ENCODE peak calls at places on chromosomes 16 and 17, in seven cellular contexts. One of them, this sample, is unnamed.

GRCh38 chr16:11058820-11059219 is 114.5 kb downstream of the CLEC16A start:
- DNase-seq in foreskin fibroblast: no peak
- DNase-seq in kidney epithelial cell: no peak
- DNase-seq in left ventricle myocardium inferior: no peak
- DNase-seq in bronchial epithelial cell: no peak
- DNase-seq in adrenal gland: no peak
- DNase-seq in AG09309: no peak
- DNase-seq in this sample: no peak

GRCh38 chr16:19382887-19383816 is 34.5 kb upstream of the TMC5 start:
- DNase-seq in foreskin fibroblast: no peak
- DNase-seq in kidney epithelial cell: no peak
- DNase-seq in left ventricle myocardium inferior: no peak
- DNase-seq in bronchial epithelial cell: no peak
- DNase-seq in adrenal gland: no peak
- DNase-seq in AG09309: no peak
- DNase-seq in this sample: no peak

GRCh38 chr17:44636562-44636961 is 19.7 kb upstream of the MEIOC start:
- DNase-seq in foreskin fibroblast: peak
- DNase-seq in kidney epithelial cell: no peak
- DNase-seq in left ventricle myocardium inferior: no peak
- DNase-seq in bronchial epithelial cell: peak
- DNase-seq in adrenal gland: no peak
- DNase-seq in AG09309: peak
- DNase-seq in this sample: peak

GRCh38 chr16:72415379-72415778 is 243.4 kb upstream of the PMFBP1 start:
- DNase-seq in foreskin fibroblast: no peak
- DNase-seq in kidney epithelial cell: no peak
- DNase-seq in left ventricle myocardium inferior: no peak
- DNase-seq in bronchial epithelial cell: no peak
- DNase-seq in adrenal gland: no peak
- DNase-seq in AG09309: no peak
- DNase-seq in this sample: no peak

GRCh38 chr17:46772013-46772878 is 46.2 kb downstream of the WNT3 start:
- DNase-seq in foreskin fibroblast: peak
- DNase-seq in kidney epithelial cell: no peak
- DNase-seq in left ventricle myocardium inferior: peak
- DNase-seq in bronchial epithelial cell: peak
- DNase-seq in adrenal gland: peak
- DNase-seq in AG09309: no peak
- DNase-seq in this sample: no peak

GRCh38 chr17:20092973-20093626 is 83.9 kb downstream of the SPECC1 start:
- DNase-seq in foreskin fibroblast: no peak
- DNase-seq in kidney epithelial cell: no peak
- DNase-seq in left ventricle myocardium inferior: no peak
- DNase-seq in bronchial epithelial cell: no peak
- DNase-seq in adrenal gland: no peak
- DNase-seq in AG09309: no peak
- DNase-seq in this sample: no peak

GRCh38 chr16:2246301-2246885 is 5.0 kb downstream of the ECI1 start:
- DNase-seq in foreskin fibroblast: no peak
- DNase-seq in kidney epithelial cell: no peak
- DNase-seq in left ventricle myocardium inferior: no peak
- DNase-seq in bronchial epithelial cell: no peak
- DNase-seq in adrenal gland: no peak
- DNase-seq in AG09309: no peak
- DNase-seq in this sample: no peak

GRCh38 chr16:66274335-66275110 is 92.0 kb upstream of the CDH5 start:
- DNase-seq in foreskin fibroblast: peak
- DNase-seq in kidney epithelial cell: no peak
- DNase-seq in left ventricle myocardium inferior: no peak
- DNase-seq in bronchial epithelial cell: peak
- DNase-seq in adrenal gland: no peak
- DNase-seq in AG09309: no peak
- DNase-seq in this sample: no peak

GRCh38 chr17:7133916-7134315 is 19.3 kb upstream of the ASGR2 start:
- DNase-seq in foreskin fibroblast: no peak
- DNase-seq in kidney epithelial cell: no peak
- DNase-seq in left ventricle myocardium inferior: no peak
- DNase-seq in bronchial epithelial cell: no peak
- DNase-seq in adrenal gland: no peak
- DNase-seq in AG09309: no peak
- DNase-seq in this sample: no peak

GRCh38 chr17:7897773-7898172 is 9.2 kb downstream of the CHD3 start:
- DNase-seq in foreskin fibroblast: peak
- DNase-seq in kidney epithelial cell: no peak
- DNase-seq in left ventricle myocardium inferior: no peak
- DNase-seq in bronchial epithelial cell: peak
- DNase-seq in adrenal gland: peak
- DNase-seq in AG09309: no peak
- DNase-seq in this sample: no peak

GRCh38 chr17:77592503-77592902 is 366.0 kb upstream of the TNRC6C start:
- DNase-seq in foreskin fibroblast: no peak
- DNase-seq in kidney epithelial cell: no peak
- DNase-seq in left ventricle myocardium inferior: no peak
- DNase-seq in bronchial epithelial cell: no peak
- DNase-seq in adrenal gland: no peak
- DNase-seq in AG09309: no peak
- DNase-seq in this sample: no peak

GRCh38 chr17:76714822-76715461 is 4.2 kb upstream of the MXRA7 start:
- DNase-seq in foreskin fibroblast: peak
- DNase-seq in kidney epithelial cell: no peak
- DNase-seq in left ventricle myocardium inferior: peak
- DNase-seq in bronchial epithelial cell: no peak
- DNase-seq in adrenal gland: peak
- DNase-seq in AG09309: no peak
- DNase-seq in this sample: no peak

GRCh38 chr17:1186214-1186820 is 6.5 kb upstream of the ABR start:
- DNase-seq in foreskin fibroblast: peak
- DNase-seq in kidney epithelial cell: no peak
- DNase-seq in left ventricle myocardium inferior: no peak
- DNase-seq in bronchial epithelial cell: peak
- DNase-seq in adrenal gland: no peak
- DNase-seq in AG09309: no peak
- DNase-seq in this sample: no peak

GRCh38 chr16:67278773-67279295 is 498 bp upstream of the PLEKHG4 start:
- DNase-seq in foreskin fibroblast: peak
- DNase-seq in kidney epithelial cell: no peak
- DNase-seq in left ventricle myocardium inferior: no peak
- DNase-seq in bronchial epithelial cell: no peak
- DNase-seq in adrenal gland: no peak
- DNase-seq in AG09309: no peak
- DNase-seq in this sample: no peak

DNA sequence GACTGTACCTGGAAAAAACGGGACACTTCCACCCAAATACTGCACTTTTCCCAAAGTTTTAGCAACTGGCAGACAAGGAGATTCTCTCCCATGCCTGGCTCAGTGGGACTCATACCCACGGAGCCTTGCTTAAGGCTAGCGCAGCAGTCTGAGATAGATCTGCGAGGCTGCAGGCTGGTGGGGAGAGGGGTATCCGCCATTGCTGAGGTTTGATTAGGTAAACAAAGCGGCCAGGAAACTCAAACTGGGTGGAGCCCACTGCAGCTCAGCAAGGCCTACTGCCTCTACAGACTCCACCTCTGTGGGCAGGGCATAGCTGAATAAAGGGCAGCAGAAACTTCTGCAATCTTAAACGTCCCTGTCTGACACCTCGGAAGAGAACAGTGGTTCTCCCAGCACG is 44.8 kb downstream of the UTP18 start:
- DNase-seq in foreskin fibroblast: no peak
- DNase-seq in kidney epithelial cell: no peak
- DNase-seq in left ventricle myocardium inferior: no peak
- DNase-seq in bronchial epithelial cell: no peak
- DNase-seq in adrenal gland: no peak
- DNase-seq in AG09309: no peak
- DNase-seq in this sample: no peak
- H3K4me3 ChIP-seq in foreskin fibroblast: no peak
- H3K4me3 ChIP-seq in kidney epithelial cell: no peak
- H3K4me3 ChIP-seq in left ventricle myocardium inferior: no peak
- H3K4me3 ChIP-seq in bronchial epithelial cell: no peak
- H3K4me3 ChIP-seq in adrenal gland: no peak
- H3K4me3 ChIP-seq in AG09309: no peak
- H3K4me3 ChIP-seq in this sample: no peak

GRCh38 chr16:87297918-87298631 is 19.1 kb downstream of the C16orf95 start:
- DNase-seq in foreskin fibroblast: peak
- DNase-seq in kidney epithelial cell: no peak
- DNase-seq in left ventricle myocardium inferior: no peak
- DNase-seq in bronchial epithelial cell: no peak
- DNase-seq in adrenal gland: no peak
- DNase-seq in AG09309: no peak
- DNase-seq in this sample: no peak
- TF ChIP-seq CTCF in foreskin fibroblast: peak
- TF ChIP-seq CTCF in kidney epithelial cell: peak
- TF ChIP-seq CTCF in left ventricle myocardium inferior: peak
- TF ChIP-seq CTCF in bronchial epithelial cell: peak
- TF ChIP-seq CTCF in adrenal gland: peak
- TF ChIP-seq CTCF in AG09309: peak
- TF ChIP-seq CTCF in this sample: peak

DNA sequence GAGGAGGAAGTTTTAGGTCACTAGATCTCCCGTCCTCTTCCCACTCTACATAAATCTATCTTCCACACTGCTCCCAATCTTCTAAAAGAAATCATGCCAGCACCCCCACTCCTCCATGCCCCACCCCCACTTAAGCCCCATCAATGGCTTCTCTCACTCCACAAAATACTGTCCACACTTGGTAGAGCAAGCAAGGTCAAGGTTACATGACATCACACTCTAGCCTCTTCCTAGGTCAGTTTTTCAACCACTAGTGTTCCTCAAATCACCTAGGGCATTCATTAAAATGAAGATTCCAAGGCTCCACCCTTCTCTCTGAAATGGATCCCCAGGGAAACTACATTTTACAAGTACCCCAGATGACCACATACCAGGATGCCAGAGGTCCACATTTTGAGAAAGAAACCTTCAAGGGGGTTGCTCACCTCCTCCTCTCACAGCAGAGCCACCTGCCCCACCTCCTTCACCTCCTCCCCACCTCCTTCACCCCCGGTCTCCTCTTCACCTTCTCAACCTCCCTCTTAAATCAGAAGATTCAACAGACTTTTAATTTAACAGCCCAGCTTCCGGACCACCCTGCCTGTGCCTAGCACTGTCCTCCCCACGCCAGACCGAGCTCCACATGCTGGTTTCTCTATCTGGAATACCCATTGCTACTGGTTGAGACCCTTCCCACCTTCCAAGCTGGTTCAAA is 3.2 kb downstream of the AMFR start:
- DNase-seq in foreskin fibroblast: no peak
- DNase-seq in kidney epithelial cell: no peak
- DNase-seq in left ventricle myocardium inferior: no peak
- DNase-seq in bronchial epithelial cell: no peak
- DNase-seq in adrenal gland: no peak
- DNase-seq in AG09309: no peak
- DNase-seq in this sample: no peak
- H3K4me3 ChIP-seq in foreskin fibroblast: no peak
- H3K4me3 ChIP-seq in kidney epithelial cell: no peak
- H3K4me3 ChIP-seq in left ventricle myocardium inferior: no peak
- H3K4me3 ChIP-seq in bronchial epithelial cell: no peak
- H3K4me3 ChIP-seq in adrenal gland: no peak
- H3K4me3 ChIP-seq in AG09309: no peak
- H3K4me3 ChIP-seq in this sample: no peak

DNA sequence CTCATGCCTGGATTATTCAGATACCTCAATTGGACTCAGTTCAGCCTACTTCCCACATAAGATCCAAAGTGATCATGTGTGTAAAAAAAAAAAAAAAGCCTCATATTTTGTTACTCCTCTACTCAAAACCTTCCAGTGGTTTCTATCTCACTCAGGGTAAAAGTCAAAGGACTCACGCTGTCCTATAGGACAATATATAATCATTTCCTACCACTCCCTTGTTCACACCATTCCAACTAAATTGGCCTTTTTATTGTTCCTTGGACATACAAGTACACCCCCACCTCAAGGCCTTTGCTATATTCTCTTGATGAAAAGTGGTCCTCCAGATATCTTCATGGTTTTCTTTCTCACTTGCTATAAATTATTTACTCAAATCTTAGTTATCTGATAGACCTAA is 99.2 kb downstream of the USP32 start:
- DNase-seq in foreskin fibroblast: no peak
- DNase-seq in kidney epithelial cell: no peak
- DNase-seq in left ventricle myocardium inferior: no peak
- DNase-seq in bronchial epithelial cell: no peak
- DNase-seq in adrenal gland: no peak
- DNase-seq in AG09309: no peak
- DNase-seq in this sample: no peak
- TF ChIP-seq CTCF in foreskin fibroblast: no peak
- TF ChIP-seq CTCF in kidney epithelial cell: no peak
- TF ChIP-seq CTCF in left ventricle myocardium inferior: no peak
- TF ChIP-seq CTCF in bronchial epithelial cell: no peak
- TF ChIP-seq CTCF in adrenal gland: no peak
- TF ChIP-seq CTCF in AG09309: no peak
- TF ChIP-seq CTCF in this sample: no peak

GRCh38 chr16:531494-532125 is 4.1 kb downstream of the CAPN15 start:
- DNase-seq in foreskin fibroblast: no peak
- DNase-seq in kidney epithelial cell: no peak
- DNase-seq in left ventricle myocardium inferior: no peak
- DNase-seq in bronchial epithelial cell: no peak
- DNase-seq in adrenal gland: no peak
- DNase-seq in AG09309: no peak
- DNase-seq in this sample: no peak

GRCh38 chr16:528111-529011 is 849 bp downstream of the CAPN15 start:
- DNase-seq in foreskin fibroblast: peak
- DNase-seq in kidney epithelial cell: no peak
- DNase-seq in left ventricle myocardium inferior: no peak
- DNase-seq in bronchial epithelial cell: peak
- DNase-seq in adrenal gland: peak
- DNase-seq in AG09309: no peak
- DNase-seq in this sample: no peak

GRCh38 chr16:527015-527903 is at the start of gene CAPN15:
- DNase-seq in foreskin fibroblast: peak
- DNase-seq in kidney epithelial cell: no peak
- DNase-seq in left ventricle myocardium inferior: peak
- DNase-seq in bronchial epithelial cell: peak
- DNase-seq in adrenal gland: peak
- DNase-seq in AG09309: peak
- DNase-seq in this sample: no peak

GRCh38 chr16:530111-530817 is 2.8 kb downstream of the CAPN15 start:
- DNase-seq in foreskin fibroblast: no peak
- DNase-seq in kidney epithelial cell: no peak
- DNase-seq in left ventricle myocardium inferior: no peak
- DNase-seq in bronchial epithelial cell: no peak
- DNase-seq in adrenal gland: no peak
- DNase-seq in AG09309: no peak
- DNase-seq in this sample: no peak

DNA sequence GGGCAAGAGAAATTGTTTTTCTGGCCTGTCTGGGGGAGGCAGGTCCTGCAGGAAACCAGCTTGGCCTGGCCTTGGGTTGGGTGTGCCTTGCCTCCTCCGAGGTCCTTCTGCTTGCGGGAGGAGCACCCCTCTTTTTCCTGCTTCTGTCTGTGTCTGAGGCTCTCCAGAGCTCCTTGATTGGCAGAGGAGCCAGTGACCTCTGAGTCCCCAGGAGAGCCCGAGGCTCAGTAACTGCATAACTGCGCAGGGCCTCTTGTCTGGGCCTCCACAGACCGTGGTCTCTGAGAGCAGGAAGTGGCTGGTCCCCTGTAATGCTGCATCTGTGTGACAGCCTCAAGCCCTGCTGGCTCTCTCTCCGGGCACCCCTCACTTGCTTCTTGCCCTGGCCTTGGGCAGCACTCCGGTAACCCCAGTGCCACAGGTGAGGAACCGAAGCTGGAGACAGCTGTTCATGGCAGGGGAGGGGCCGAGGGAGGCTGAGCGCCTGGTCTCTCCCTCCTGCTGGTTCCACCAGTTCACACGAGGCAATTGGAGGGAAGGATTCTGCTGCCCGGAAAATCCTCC is 1.6 kb downstream of the CAPN15 start:
- DNase-seq in foreskin fibroblast: no peak
- DNase-seq in kidney epithelial cell: no peak
- DNase-seq in left ventricle myocardium inferior: no peak
- DNase-seq in bronchial epithelial cell: no peak
- DNase-seq in adrenal gland: no peak
- DNase-seq in AG09309: no peak
- DNase-seq in this sample: no peak
- H3K4me3 ChIP-seq in foreskin fibroblast: peak
- H3K4me3 ChIP-seq in kidney epithelial cell: peak
- H3K4me3 ChIP-seq in left ventricle myocardium inferior: peak
- H3K4me3 ChIP-seq in bronchial epithelial cell: peak
- H3K4me3 ChIP-seq in adrenal gland: no peak
- H3K4me3 ChIP-seq in AG09309: peak
- H3K4me3 ChIP-seq in this sample: peak